ENCODE peak calls at places on chromosomes 4 and X, in ten cellular contexts. One of them, this sample, is unnamed.

GRCh38 chr4:140284449-140284848 is 89.0 kb upstream of the SCOC start:
- DNase-seq in A172: no peak
- DNase-seq in neural crest cell: no peak
- DNase-seq in activated effector memory CD4-positive, alpha-beta T cell treated with Interleukin-2 at 50 U/mL for 16 hours: no peak
- DNase-seq in lower lobe of right lung: no peak
- DNase-seq in K562: no peak
- DNase-seq in left ventricle myocardium inferior: no peak
- DNase-seq in stimulated activated CD4-positive, alpha-beta T cell treated with anti-CD3 and anti-CD28 coated beads, Interleukin-4, amount 100 ng/mL, for 48 hours: no peak
- DNase-seq in NCI-H460: no peak
- DNase-seq in CD4-positive, alpha-beta T cell: no peak
- DNase-seq in this sample: no peak

GRCh38 chr4:149715822-149716585 is 99.6 kb downstream of the IQCM start:
- DNase-seq in A172: no peak
- DNase-seq in neural crest cell: no peak
- DNase-seq in activated effector memory CD4-positive, alpha-beta T cell treated with Interleukin-2 at 50 U/mL for 16 hours: no peak
- DNase-seq in lower lobe of right lung: no peak
- DNase-seq in K562: no peak
- DNase-seq in left ventricle myocardium inferior: no peak
- DNase-seq in stimulated activated CD4-positive, alpha-beta T cell treated with anti-CD3 and anti-CD28 coated beads, Interleukin-4, amount 100 ng/mL, for 48 hours: no peak
- DNase-seq in NCI-H460: no peak
- DNase-seq in CD4-positive, alpha-beta T cell: no peak
- DNase-seq in this sample: peak

GRCh38 chrX:71541546-71542022 is 8.7 kb downstream of the OGT start:
- DNase-seq in A172: peak
- DNase-seq in neural crest cell: no peak
- DNase-seq in activated effector memory CD4-positive, alpha-beta T cell treated with Interleukin-2 at 50 U/mL for 16 hours: no peak
- DNase-seq in lower lobe of right lung: no peak
- DNase-seq in K562: no peak
- DNase-seq in left ventricle myocardium inferior: no peak
- DNase-seq in stimulated activated CD4-positive, alpha-beta T cell treated with anti-CD3 and anti-CD28 coated beads, Interleukin-4, amount 100 ng/mL, for 48 hours: no peak
- DNase-seq in NCI-H460: no peak
- DNase-seq in CD4-positive, alpha-beta T cell: no peak
- DNase-seq in this sample: no peak

GRCh38 chr4:120034913-120035312 is 31.7 kb downstream of the MAD2L1 start:
- DNase-seq in A172: no peak
- DNase-seq in neural crest cell: no peak
- DNase-seq in activated effector memory CD4-positive, alpha-beta T cell treated with Interleukin-2 at 50 U/mL for 16 hours: no peak
- DNase-seq in lower lobe of right lung: no peak
- DNase-seq in K562: no peak
- DNase-seq in left ventricle myocardium inferior: no peak
- DNase-seq in stimulated activated CD4-positive, alpha-beta T cell treated with anti-CD3 and anti-CD28 coated beads, Interleukin-4, amount 100 ng/mL, for 48 hours: no peak
- DNase-seq in NCI-H460: no peak
- DNase-seq in CD4-positive, alpha-beta T cell: no peak
- DNase-seq in this sample: no peak

GRCh38 chr4:148116264-148116663 is 325.9 kb downstream of the NR3C2 start:
- DNase-seq in A172: no peak
- DNase-seq in neural crest cell: no peak
- DNase-seq in activated effector memory CD4-positive, alpha-beta T cell treated with Interleukin-2 at 50 U/mL for 16 hours: no peak
- DNase-seq in lower lobe of right lung: no peak
- DNase-seq in K562: no peak
- DNase-seq in left ventricle myocardium inferior: no peak
- DNase-seq in stimulated activated CD4-positive, alpha-beta T cell treated with anti-CD3 and anti-CD28 coated beads, Interleukin-4, amount 100 ng/mL, for 48 hours: no peak
- DNase-seq in NCI-H460: no peak
- DNase-seq in CD4-positive, alpha-beta T cell: no peak
- DNase-seq in this sample: no peak

GRCh38 chr4:142121951-142122350 is 485.6 kb downstream of the IL15 start:
- DNase-seq in A172: no peak
- DNase-seq in neural crest cell: no peak
- DNase-seq in activated effector memory CD4-positive, alpha-beta T cell treated with Interleukin-2 at 50 U/mL for 16 hours: no peak
- DNase-seq in lower lobe of right lung: no peak
- DNase-seq in K562: no peak
- DNase-seq in left ventricle myocardium inferior: no peak
- DNase-seq in stimulated activated CD4-positive, alpha-beta T cell treated with anti-CD3 and anti-CD28 coated beads, Interleukin-4, amount 100 ng/mL, for 48 hours: no peak
- DNase-seq in NCI-H460: no peak
- DNase-seq in CD4-positive, alpha-beta T cell: no peak
- DNase-seq in this sample: no peak

GRCh38 chr4:170386974-170387373 is 297.2 kb upstream of the AADAT start:
- DNase-seq in A172: no peak
- DNase-seq in neural crest cell: no peak
- DNase-seq in activated effector memory CD4-positive, alpha-beta T cell treated with Interleukin-2 at 50 U/mL for 16 hours: no peak
- DNase-seq in lower lobe of right lung: no peak
- DNase-seq in K562: no peak
- DNase-seq in left ventricle myocardium inferior: no peak
- DNase-seq in stimulated activated CD4-positive, alpha-beta T cell treated with anti-CD3 and anti-CD28 coated beads, Interleukin-4, amount 100 ng/mL, for 48 hours: no peak
- DNase-seq in NCI-H460: no peak
- DNase-seq in CD4-positive, alpha-beta T cell: no peak
- DNase-seq in this sample: no peak

GRCh38 chr4:138090145-138090917 is 151.8 kb downstream of the SLC7A11 start:
- DNase-seq in A172: peak
- DNase-seq in neural crest cell: peak
- DNase-seq in activated effector memory CD4-positive, alpha-beta T cell treated with Interleukin-2 at 50 U/mL for 16 hours: no peak
- DNase-seq in lower lobe of right lung: no peak
- DNase-seq in K562: peak
- DNase-seq in left ventricle myocardium inferior: peak
- DNase-seq in stimulated activated CD4-positive, alpha-beta T cell treated with anti-CD3 and anti-CD28 coated beads, Interleukin-4, amount 100 ng/mL, for 48 hours: peak
- DNase-seq in NCI-H460: peak
- DNase-seq in CD4-positive, alpha-beta T cell: peak
- DNase-seq in this sample: no peak

GRCh38 chrX:105495376-105495775 is 274.9 kb upstream of the TEX13A start:
- DNase-seq in A172: no peak
- DNase-seq in neural crest cell: no peak
- DNase-seq in activated effector memory CD4-positive, alpha-beta T cell treated with Interleukin-2 at 50 U/mL for 16 hours: no peak
- DNase-seq in lower lobe of right lung: no peak
- DNase-seq in K562: no peak
- DNase-seq in left ventricle myocardium inferior: no peak
- DNase-seq in stimulated activated CD4-positive, alpha-beta T cell treated with anti-CD3 and anti-CD28 coated beads, Interleukin-4, amount 100 ng/mL, for 48 hours: no peak
- DNase-seq in NCI-H460: no peak
- DNase-seq in CD4-positive, alpha-beta T cell: no peak
- DNase-seq in this sample: no peak